ENCODE peak calls at places on chromosomes 5 and 9, in nine cellular contexts. R is IMR-90, U is Panc1, H is heart left ventricle, M is astrocyte of the cerebellum, B is OCI-LY7, L is AG09309, Q is fibroblast of the aortic adventitia, J is GM12865. A is an unnamed sample.

GRCh38 chr5:33888582-33888981 is 3.2 kb downstream of the ADAMTS12 start:
- DNase-seq in R (peak), U (no peak), H (no peak), M (no peak), B (no peak), L (no peak), Q (peak), J (no peak), A (peak)

GRCh38 chr5:9621379-9621903 is 8.7 kb downstream of the TAS2R1 start:
- DNase-seq in R (peak), U (no peak), H (no peak), M (no peak), B (no peak), L (peak), Q (peak), J (no peak), A (peak)

GRCh38 chr5:133220851-133221674 is 169.2 kb downstream of the HSPA4 start:
- DNase-seq in R (peak), U (no peak), H (no peak), M (no peak), B (no peak), L (no peak), Q (peak), J (no peak), A (peak)

GRCh38 chr5:68251386-68251785 is 35.8 kb downstream of the PIK3R1 start:
- DNase-seq in R (peak), U (no peak), H (peak), M (no peak), B (no peak), L (no peak), Q (no peak), J (peak), A (peak)

GRCh38 chr9:120928015-120928719 is 1.6 kb upstream of the TRAF1 start:
- DNase-seq in R (no peak), U (no peak), H (peak), M (no peak), B (peak), L (no peak), Q (no peak), J (peak), A (no peak)

GRCh38 chr5:691817-692529 is 1.2 kb downstream of the TPPP start:
- DNase-seq in R (no peak), U (no peak), H (no peak), M (no peak), B (no peak), L (no peak), Q (no peak), J (no peak), A (no peak)

GRCh38 chr9:34549407-34549732 is 26.6 kb upstream of the ENHO start:
- DNase-seq in R (no peak), U (no peak), H (no peak), M (no peak), B (no peak), L (no peak), Q (no peak), J (no peak), A (no peak)

GRCh38 chr9:106878943-106879916 is 16.3 kb downstream of the ZNF462 start:
- DNase-seq in R (peak), U (no peak), H (peak), M (peak), B (no peak), L (peak), Q (peak), J (peak), A (peak)

GRCh38 chr5:148730272-148730954 is 76.1 kb upstream of the HTR4 start:
- DNase-seq in R (peak), U (no peak), H (no peak), M (no peak), B (no peak), L (no peak), Q (peak), J (no peak), A (peak)

GRCh38 chr9:2740616-2741015 is 23.3 kb downstream of the KCNV2 start:
- DNase-seq in R (peak), U (no peak), H (no peak), M (no peak), B (no peak), L (no peak), Q (peak), J (no peak), A (peak)

GRCh38 chr5:124235576-124235975 is 510.9 kb downstream of the ZNF608 start:
- DNase-seq in R (no peak), U (no peak), H (no peak), M (no peak), B (no peak), L (no peak), Q (no peak), J (no peak), A (no peak)

GRCh38 chr5:173602423-173602822 is 14.0 kb downstream of the BOD1 start:
- DNase-seq in R (peak), U (no peak), H (no peak), M (peak), B (no peak), L (peak), Q (peak), J (no peak), A (peak)

GRCh38 chr5:57618767-57619381 is 136.3 kb upstream of the ACTBL2 start:
- DNase-seq in R (no peak), U (no peak), H (no peak), M (no peak), B (no peak), L (no peak), Q (no peak), J (no peak), A (no peak)

GRCh38 chr5:16615737-16616535 is 861 bp downstream of the RETREG1 start:
- DNase-seq in R (no peak), U (no peak), H (no peak), M (no peak), B (no peak), L (no peak), Q (no peak), J (no peak), A (no peak)

GRCh38 chr5:113817683-113818082 is 304.2 kb downstream of the YTHDC2 start:
- DNase-seq in R (no peak), U (no peak), H (no peak), M (no peak), B (no peak), L (no peak), Q (no peak), J (no peak), A (no peak)

GRCh38 chr5:54362434-54362833 is 52.1 kb upstream of the ARL15 start:
- DNase-seq in R (peak), U (no peak), H (no peak), M (no peak), B (no peak), L (peak), Q (peak), J (no peak), A (peak)

GRCh38 chr9:34777667-34778066 is 67.7 kb upstream of the CCL21 start:
- DNase-seq in R (no peak), U (no peak), H (no peak), M (no peak), B (no peak), L (no peak), Q (no peak), J (no peak), A (no peak)

GRCh38 chr5:170749911-170750431 is 33.6 kb upstream of the GABRP start:
- DNase-seq in R (no peak), U (no peak), H (no peak), M (no peak), B (no peak), L (no peak), Q (no peak), J (no peak), A (no peak)

GRCh38 chr5:107324071-107324470 is 346.7 kb downstream of the EFNA5 start:
- DNase-seq in R (peak), U (no peak), H (no peak), M (no peak), B (no peak), L (no peak), Q (no peak), J (no peak), A (no peak)

GRCh38 chr9:70983723-70984280 is 137.6 kb downstream of the TRPM3 start:
- DNase-seq in R (peak), U (no peak), H (no peak), M (no peak), B (no peak), L (peak), Q (peak), J (no peak), A (no peak)

GRCh38 chr5:2767089-2767488 is 15.6 kb upstream of the IRX2 start:
- DNase-seq in R (no peak), U (no peak), H (no peak), M (no peak), B (no peak), L (no peak), Q (no peak), J (no peak), A (no peak)

GRCh38 chr5:65394078-65394477 is 87.6 kb downstream of the ADAMTS6 start:
- DNase-seq in R (peak), U (no peak), H (peak), M (peak), B (no peak), L (peak), Q (peak), J (no peak), A (peak)

GRCh38 chr5:172954277-172954676 is 4.9 kb upstream of the RPL26L1 start:
- DNase-seq in R (no peak), U (no peak), H (no peak), M (no peak), B (no peak), L (no peak), Q (no peak), J (no peak), A (no peak)

GRCh38 chr5:81579525-81579924 is 171.4 kb downstream of the SSBP2 start:
- DNase-seq in R (peak), U (no peak), H (no peak), M (peak), B (peak), L (peak), Q (peak), J (no peak), A (peak)

GRCh38 chr5:143650296-143650695 is 161.7 kb upstream of the HMHB1 start:
- DNase-seq in R (no peak), U (no peak), H (no peak), M (no peak), B (no peak), L (no peak), Q (peak), J (peak), A (no peak)

GRCh38 chr9:20043035-20043434 is 254.2 kb upstream of the SLC24A2 start:
- DNase-seq in R (no peak), U (no peak), H (no peak), M (no peak), B (no peak), L (no peak), Q (no peak), J (peak), A (no peak)

GRCh38 chr9:20042312-20042711 is 253.5 kb upstream of the SLC24A2 start:
- DNase-seq in R (no peak), U (no peak), H (no peak), M (no peak), B (no peak), L (no peak), Q (no peak), J (no peak), A (peak)

GRCh38 chr9:20041717-20042116 is 252.9 kb upstream of the SLC24A2 start:
- DNase-seq in R (no peak), U (no peak), H (no peak), M (no peak), B (no peak), L (no peak), Q (no peak), J (no peak), A (no peak)

GRCh38 chr9:20044686-20045085 is 255.8 kb upstream of the SLC24A2 start:
- DNase-seq in R (peak), U (no peak), H (no peak), M (no peak), B (no peak), L (no peak), Q (no peak), J (no peak), A (peak)

GRCh38 chr9:20043461-20043860 is 254.6 kb upstream of the SLC24A2 start:
- DNase-seq in R (no peak), U (no peak), H (no peak), M (no peak), B (no peak), L (no peak), Q (no peak), J (peak), A (peak)
- H3K4me3 ChIP-seq in R (no peak), U (no peak), H (no peak), M (no peak), B (no peak), L (no peak), Q (no peak), J (peak), A (no peak)

DNA sequence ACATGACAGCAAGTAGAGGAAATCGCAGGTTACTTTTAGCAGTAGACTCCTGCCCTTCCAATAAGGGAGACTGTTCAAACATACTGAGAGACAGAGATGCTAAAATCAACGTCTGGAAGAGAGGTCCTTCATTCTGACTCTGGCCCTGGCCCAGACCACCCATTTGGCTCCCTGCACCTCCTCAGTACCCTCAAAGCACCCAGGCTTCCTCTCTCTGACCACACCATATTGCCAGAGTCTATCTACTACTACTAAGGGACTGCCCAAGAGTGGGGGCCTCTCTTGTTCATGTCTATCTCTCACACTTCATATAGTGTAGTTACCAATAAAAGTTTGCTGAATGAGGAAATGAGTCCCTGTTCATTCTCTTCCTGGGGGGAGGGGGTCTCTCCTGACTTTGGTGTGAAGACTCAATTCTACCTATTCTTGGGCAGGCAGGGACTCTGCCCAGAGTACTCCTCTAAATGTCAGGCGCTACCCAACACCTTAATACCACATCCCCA is 8.5 kb downstream of the B4GALT1 start:
- DNase-seq in R (no peak), U (no peak), H (no peak), M (no peak), B (peak), L (no peak), Q (no peak), J (no peak), A (no peak)
- H3K4me3 ChIP-seq in R (no peak), U (no peak), H (no peak), M (no peak), B (peak), L (no peak), Q (peak), J (peak), A (no peak)

GRCh38 chr9:116153765-116154333 is at the start of gene PAPPA:
- DNase-seq in R (no peak), U (no peak), H (no peak), M (no peak), B (no peak), L (no peak), Q (no peak), J (no peak), A (peak)

GRCh38 chr9:116154976-116155699 is 1.5 kb downstream of the PAPPA start:
- DNase-seq in R (peak), U (no peak), H (no peak), M (no peak), B (no peak), L (no peak), Q (peak), J (no peak), A (no peak)

GRCh38 chr9:116155700-116156045 is 2.1 kb downstream of the PAPPA start:
- DNase-seq in R (peak), U (no peak), H (peak), M (no peak), B (no peak), L (no peak), Q (peak), J (no peak), A (peak)

GRCh38 chr9:116152941-116153764 is 438 bp upstream of the PAPPA start:
- DNase-seq in R (peak), U (no peak), H (no peak), M (no peak), B (no peak), L (no peak), Q (peak), J (no peak), A (peak)

DNA sequence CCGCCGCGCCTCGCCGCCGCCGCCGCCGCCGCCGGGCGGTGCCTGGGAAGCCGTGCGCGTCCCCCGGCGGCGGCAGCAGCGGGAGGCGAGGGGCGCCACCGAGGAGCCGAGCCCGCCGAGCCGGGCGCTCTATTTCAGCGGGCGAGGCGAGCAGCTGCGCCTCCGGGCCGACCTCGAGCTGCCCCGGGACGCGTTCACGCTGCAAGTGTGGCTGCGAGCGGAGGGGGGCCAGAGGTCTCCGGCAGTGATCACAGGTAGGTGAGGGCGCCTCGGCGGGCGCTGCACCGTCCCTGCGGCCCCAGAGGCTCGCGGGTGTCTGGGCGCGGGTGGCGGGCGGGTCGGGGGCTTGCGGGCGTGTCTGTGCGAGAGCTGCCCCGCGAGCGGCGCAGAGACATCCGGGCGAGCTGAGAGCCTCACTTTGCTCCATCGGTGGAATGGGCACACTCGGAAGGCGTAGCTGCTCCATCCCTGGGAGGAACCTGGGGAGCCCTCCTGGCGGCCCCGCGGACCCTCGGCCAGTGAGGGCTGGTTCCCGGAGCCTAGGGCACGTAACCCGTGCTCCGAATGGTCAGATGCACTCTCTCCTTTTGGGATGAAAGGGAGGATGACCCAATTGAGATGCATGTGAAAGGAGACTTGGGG is 864 bp downstream of the PAPPA start:
- DNase-seq in R (no peak), U (no peak), H (no peak), M (no peak), B (no peak), L (no peak), Q (no peak), J (no peak), A (no peak)
- H3K4me3 ChIP-seq in R (peak), U (peak), H (peak), M (peak), B (no peak), L (peak), Q (peak), J (no peak), A (peak)

DNA sequence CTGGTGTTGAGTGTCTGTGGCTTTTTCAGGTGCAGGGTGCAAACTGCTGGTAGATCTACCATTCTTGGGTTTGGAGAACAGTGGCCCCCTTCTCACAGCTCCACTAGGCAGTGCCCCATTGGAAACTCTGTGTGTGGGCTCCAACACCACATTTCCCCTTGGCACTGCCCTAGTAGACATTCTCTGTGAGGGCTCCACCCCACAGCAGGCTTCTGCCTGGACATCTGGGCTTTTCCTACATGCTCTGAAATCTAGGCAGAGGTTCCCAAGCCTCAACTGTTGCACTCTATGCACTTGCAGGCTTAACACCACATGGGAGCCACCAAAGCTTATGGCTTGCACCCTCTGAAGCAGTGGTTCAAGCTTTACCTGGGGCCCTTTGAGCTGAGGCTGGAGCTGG is 80.9 kb downstream of the BARX1 start:
- DNase-seq in R (no peak), U (no peak), H (no peak), M (no peak), B (peak), L (no peak), Q (no peak), J (no peak), A (no peak)
- H3K4me3 ChIP-seq in R (no peak), U (no peak), H (no peak), M (no peak), B (no peak), L (no peak), Q (no peak), J (no peak), A (no peak)

DNA sequence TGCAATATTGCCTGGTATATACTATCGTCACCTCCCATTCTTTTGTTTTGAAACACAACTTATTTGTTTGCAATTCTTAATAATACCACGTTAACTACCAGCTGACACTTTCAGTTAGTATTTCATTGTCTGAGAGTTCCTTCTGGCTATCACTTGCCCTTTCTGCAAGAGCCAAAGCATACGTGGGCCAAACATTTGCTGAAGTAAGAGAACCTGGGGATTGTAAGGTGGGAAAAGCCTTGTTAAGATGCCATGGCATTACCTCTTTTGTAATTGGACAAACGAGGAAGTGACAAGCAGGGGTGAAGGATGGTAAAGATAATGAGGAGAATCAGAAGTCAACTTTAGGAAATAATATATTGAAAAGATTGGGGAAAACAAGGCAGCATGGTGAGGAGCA is 47.7 kb downstream of the FYB1 start:
- DNase-seq in R (no peak), U (no peak), H (no peak), M (no peak), B (no peak), L (no peak), Q (no peak), J (no peak), A (no peak)
- H3K4me3 ChIP-seq in R (no peak), U (no peak), H (no peak), M (no peak), B (no peak), L (no peak), Q (no peak), J (no peak), A (no peak)

GRCh38 chr5:154478224-154478565 is at the start of gene HAND1:
- DNase-seq in R (no peak), U (no peak), H (peak), M (no peak), B (no peak), L (no peak), Q (no peak), J (no peak), A (peak)
- H3K4me3 ChIP-seq in R (no peak), U (peak), H (peak), M (no peak), B (no peak), L (peak), Q (peak), J (no peak), A (no peak)

GRCh38 chr9:94612071-94612470 is 18.4 kb upstream of the FBP2 start:
- DNase-seq in R (no peak), U (no peak), H (no peak), M (no peak), B (no peak), L (no peak), Q (no peak), J (no peak), A (no peak)
- H3K4me3 ChIP-seq in R (no peak), U (no peak), H (no peak), M (no peak), B (no peak), L (no peak), Q (no peak), J (no peak), A (no peak)

A was measured in foreskin fibroblast.